ENCODE peak calls at places on chromosomes 3 and 15, in seven cellular contexts. Q is pancreas, V is NT2/D1, W is fibroblast of lung, M is GM23248, H is IMR-90, F is heart left ventricle. K is an unnamed sample. For H3K36me3, the result is how much of the 10 kb centered on the place peaks cover.

GRCh38 chr15:60932051-60932915 is 296.8 kb downstream of the RORA start:
- DNase-seq in Q (no peak), V (no peak), H (peak), F (no peak), M (peak), W (peak), K (no peak)

GRCh38 chr3:98482717-98483482 is 14.6 kb upstream of the OR5K2 start:
- DNase-seq in H (no peak), M (no peak), F (no peak), V (no peak), Q (no peak), W (no peak), K (no peak)

GRCh38 chr3:97932387-97932801 is 39.8 kb downstream of the RIOX2 start:
- DNase-seq in Q (no peak), W (no peak), H (no peak), V (no peak), M (no peak), F (no peak), K (peak)

GRCh38 chr15:73700041-73700842 is 16.1 kb downstream of the CD276 start:
- DNase-seq in W (peak), F (peak), M (peak), Q (peak), V (peak), H (peak), K (peak)

GRCh38 chr3:67875338-67875737 is 220.9 kb upstream of the SUCLG2 start:
- DNase-seq in Q (peak), M (no peak), V (no peak), F (no peak), W (no peak), H (peak), K (no peak)

GRCh38 chr15:47998523-47999113 is 122.2 kb upstream of the SLC24A5 start:
- DNase-seq in H (no peak), W (no peak), M (no peak), V (no peak), Q (no peak), F (no peak), K (no peak)

GRCh38 chr3:188750625-188751024 is 421.1 kb upstream of the TPRG1 start:
- DNase-seq in Q (no peak), V (no peak), W (no peak), H (no peak), F (no peak), M (no peak), K (no peak)

GRCh38 chr3:35664460-35664919 is 25.2 kb downstream of the ARPP21 start:
- DNase-seq in V (no peak), F (peak), Q (peak), W (peak), H (peak), M (peak), K (peak)

GRCh38 chr3:14718539-14718938 is 43.6 kb downstream of the C3orf20 start:
- DNase-seq in Q (no peak), F (no peak), W (no peak), V (no peak), M (no peak), H (no peak), K (no peak)

GRCh38 chr3:158792709-158793108 is 9.1 kb upstream of the MFSD1 start:
- DNase-seq in V (no peak), W (peak), M (peak), H (peak), F (no peak), Q (no peak), K (peak)

GRCh38 chr15:36617529-36618196 is 38.2 kb downstream of the CDIN1 start:
- DNase-seq in F (no peak), V (no peak), Q (no peak), H (no peak), W (no peak), M (no peak), K (no peak)

GRCh38 chr3:128107809-128108208 is 15.8 kb downstream of the RUVBL1 start:
- DNase-seq in H (peak), Q (no peak), F (no peak), W (peak), M (no peak), V (no peak), K (no peak)

GRCh38 chr15:42138411-42138810 is 18.0 kb downstream of the PLA2G4F start:
- DNase-seq in W (no peak), Q (no peak), H (no peak), F (no peak), V (no peak), M (no peak), K (no peak)

GRCh38 chr3:31713820-31714511 is 181.2 kb downstream of the STT3B start:
- DNase-seq in Q (no peak), M (no peak), V (no peak), H (no peak), W (no peak), F (no peak), K (no peak)

GRCh38 chr3:106114220-106114619 is 245.4 kb upstream of the CBLB start:
- DNase-seq in W (peak), F (no peak), Q (no peak), M (no peak), H (peak), V (no peak), K (peak)

GRCh38 chr3:21718943-21719591 is 31.9 kb downstream of the ZNF385D start:
- DNase-seq in W (peak), M (no peak), V (no peak), F (no peak), H (no peak), Q (no peak), K (no peak)

GRCh38 chr3:59327324-59327939 is 277.6 kb upstream of the CFAP20DC start:
- DNase-seq in W (peak), H (peak), M (peak), V (no peak), Q (no peak), F (no peak), K (peak)

GRCh38 chr3:67737911-67738865 is 83.8 kb upstream of the SUCLG2 start:
- DNase-seq in M (no peak), Q (no peak), W (no peak), V (no peak), H (no peak), F (no peak), K (no peak)

GRCh38 chr3:128800241-128801187 is 74.5 kb downstream of the RAB7A start:
- DNase-seq in V (no peak), F (no peak), H (no peak), Q (no peak), W (no peak), M (no peak), K (no peak)

GRCh38 chr3:9147215-9147895 is 102.1 kb downstream of the SRGAP3 start:
- DNase-seq in Q (no peak), V (no peak), H (no peak), W (peak), F (no peak), M (peak), K (no peak)

GRCh38 chr3:197298858-197299854 is 744 bp upstream of the DLG1 start:
- DNase-seq in M (peak), Q (peak), F (peak), V (no peak), H (no peak), W (peak), K (no peak)

GRCh38 chr3:55746808-55747413 is 259.8 kb upstream of the WNT5A start:
- DNase-seq in M (peak), V (no peak), W (no peak), Q (no peak), F (no peak), H (peak), K (no peak)

GRCh38 chr3:66037986-66038369 is 740 bp downstream of the MAGI1 start:
- DNase-seq in F (peak), V (no peak), W (peak), M (peak), Q (peak), H (no peak), K (no peak)

GRCh38 chr15:67820147-67820991 is 4.9 kb upstream of the SKOR1 start:
- DNase-seq in M (no peak), W (no peak), H (no peak), Q (no peak), F (no peak), V (no peak), K (no peak)

GRCh38 chr3:188164248-188164687 is 10.3 kb downstream of the LPP start:
- DNase-seq in Q (peak), M (no peak), V (no peak), F (no peak), W (no peak), H (no peak), K (no peak)

GRCh38 chr3:59326246-59327024 is 276.6 kb upstream of the CFAP20DC start:
- DNase-seq in W (no peak), Q (no peak), F (no peak), H (no peak), M (peak), V (no peak), K (no peak)

GRCh38 chr3:124597273-124597672 is 133.0 kb upstream of the UMPS start:
- DNase-seq in W (no peak), V (no peak), M (no peak), Q (no peak), H (no peak), F (no peak), K (no peak)

GRCh38 chr3:61573441-61573840 is 12.1 kb downstream of the PTPRG start:
- DNase-seq in V (no peak), H (no peak), M (peak), W (peak), Q (no peak), F (no peak), K (no peak)

GRCh38 chr3:120094776-120095225 is 554 bp upstream of the GSK3B start:
- DNase-seq in M (peak), Q (peak), W (peak), H (peak), V (peak), F (peak), K (peak)

GRCh38 chr15:91970142-91970541 is 116.6 kb downstream of the SLCO3A1 start:
- DNase-seq in F (peak), Q (no peak), W (peak), M (peak), H (peak), V (no peak), K (no peak)

GRCh38 chr3:171690291-171690690 is 120.0 kb downstream of the PLD1 start:
- DNase-seq in W (no peak), V (no peak), Q (no peak), H (no peak), F (no peak), M (no peak), K (no peak)

GRCh38 chr3:11976976-11977375 is 27.2 kb upstream of the SYN2 start:
- DNase-seq in H (no peak), V (no peak), Q (no peak), W (no peak), M (no peak), F (no peak), K (no peak)

GRCh38 chr3:191030491-191030890 is 168.0 kb upstream of the GMNC start:
- DNase-seq in W (no peak), M (no peak), F (no peak), Q (no peak), V (no peak), H (no peak), K (no peak)

GRCh38 chr15:90869601-90870353 is 1.4 kb downstream of the FURIN start:
- DNase-seq in W (peak), Q (no peak), V (peak), M (peak), F (peak), H (peak), K (peak)
- H3K4me3 ChIP-seq in W (no peak), Q (peak), V (no peak), M (peak), F (no peak), H (no peak), K (no peak)

GRCh38 chr3:44643024-44643423 is 5.5 kb upstream of the ZNF35 start:
- DNase-seq in W (no peak), Q (no peak), M (no peak), F (no peak), V (no peak), H (no peak), K (no peak)

GRCh38 chr3:44647771-44648170 is 761 bp upstream of the ZNF35 start:
- DNase-seq in V (no peak), M (no peak), F (no peak), H (no peak), W (no peak), Q (no peak), K (no peak)

GRCh38 chr3:44642337-44642736 is 6.2 kb upstream of the ZNF35 start:
- DNase-seq in H (no peak), M (no peak), W (no peak), Q (no peak), F (no peak), V (no peak), K (no peak)
- H3K36me3 ChIP-seq in H (under half), M (half or more), W (under half), Q (under half), F (under half), V (half or more), K (under half)

DNA sequence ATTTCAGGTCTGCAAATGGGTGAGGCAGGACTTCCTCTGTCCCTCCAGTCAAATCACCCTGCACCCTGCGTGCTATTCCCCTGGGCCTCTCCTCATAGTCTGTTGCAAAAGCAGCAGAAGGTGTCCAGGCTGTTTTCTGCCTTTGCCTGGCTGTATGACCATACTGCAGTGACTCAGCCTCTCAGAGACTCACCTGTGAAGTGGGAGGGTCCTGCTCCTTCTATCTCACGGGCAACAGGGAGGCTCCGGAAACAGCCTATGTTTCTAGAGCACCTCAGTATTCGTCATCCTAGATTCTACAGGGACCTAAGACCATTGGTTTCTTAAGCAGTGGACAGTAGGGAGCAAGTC is 216.4 kb downstream of the TLE3 start:
- DNase-seq in Q (no peak), W (no peak), F (no peak), M (no peak), V (no peak), H (no peak), K (no peak)
- H3K4me3 ChIP-seq in Q (no peak), W (no peak), F (no peak), M (no peak), V (no peak), H (no peak), K (no peak)

GRCh38 chr3:194642769-194643168 is 9.6 kb upstream of the TMEM44 start:
- DNase-seq in W (no peak), F (no peak), V (no peak), H (no peak), M (no peak), Q (no peak), K (no peak)
- H3K36me3 ChIP-seq in W (under half), F (under half), V (half or more), H (under half), M (under half), Q (under half), K (under half)

GRCh38 chr15:40080847-40081246 is 27.8 kb downstream of the BMF start:
- DNase-seq in M (peak), Q (no peak), V (no peak), H (no peak), W (no peak), F (no peak), K (no peak)
- H3K4me3 ChIP-seq in M (no peak), Q (peak), V (no peak), H (no peak), W (no peak), F (no peak), K (no peak)

DNA sequence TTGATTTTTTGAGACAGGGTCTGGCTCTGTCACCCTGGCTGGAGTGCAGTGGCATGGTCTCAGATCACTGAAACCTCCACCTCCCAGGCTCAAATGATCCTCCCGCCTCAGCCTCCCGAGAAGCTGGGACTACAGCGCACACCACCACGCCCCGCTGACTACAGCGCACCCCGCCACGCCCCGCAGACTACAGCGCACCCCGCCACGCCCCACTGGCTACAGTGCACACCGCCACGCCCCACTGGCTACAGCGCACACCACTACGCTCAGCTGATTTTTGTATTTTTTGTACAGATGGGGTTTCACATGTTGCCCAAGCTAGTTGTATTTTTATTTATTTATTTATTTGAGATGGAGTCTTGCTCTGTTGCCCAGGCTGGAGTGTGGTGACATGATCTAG is 35.6 kb downstream of the SLC51A start:
- DNase-seq in H (no peak), W (no peak), M (no peak), V (no peak), Q (no peak), F (no peak), K (no peak)
- H3K36me3 ChIP-seq in H (under half), W (under half), M (under half), V (half or more), Q (under half), F (under half), K (under half)

DNA sequence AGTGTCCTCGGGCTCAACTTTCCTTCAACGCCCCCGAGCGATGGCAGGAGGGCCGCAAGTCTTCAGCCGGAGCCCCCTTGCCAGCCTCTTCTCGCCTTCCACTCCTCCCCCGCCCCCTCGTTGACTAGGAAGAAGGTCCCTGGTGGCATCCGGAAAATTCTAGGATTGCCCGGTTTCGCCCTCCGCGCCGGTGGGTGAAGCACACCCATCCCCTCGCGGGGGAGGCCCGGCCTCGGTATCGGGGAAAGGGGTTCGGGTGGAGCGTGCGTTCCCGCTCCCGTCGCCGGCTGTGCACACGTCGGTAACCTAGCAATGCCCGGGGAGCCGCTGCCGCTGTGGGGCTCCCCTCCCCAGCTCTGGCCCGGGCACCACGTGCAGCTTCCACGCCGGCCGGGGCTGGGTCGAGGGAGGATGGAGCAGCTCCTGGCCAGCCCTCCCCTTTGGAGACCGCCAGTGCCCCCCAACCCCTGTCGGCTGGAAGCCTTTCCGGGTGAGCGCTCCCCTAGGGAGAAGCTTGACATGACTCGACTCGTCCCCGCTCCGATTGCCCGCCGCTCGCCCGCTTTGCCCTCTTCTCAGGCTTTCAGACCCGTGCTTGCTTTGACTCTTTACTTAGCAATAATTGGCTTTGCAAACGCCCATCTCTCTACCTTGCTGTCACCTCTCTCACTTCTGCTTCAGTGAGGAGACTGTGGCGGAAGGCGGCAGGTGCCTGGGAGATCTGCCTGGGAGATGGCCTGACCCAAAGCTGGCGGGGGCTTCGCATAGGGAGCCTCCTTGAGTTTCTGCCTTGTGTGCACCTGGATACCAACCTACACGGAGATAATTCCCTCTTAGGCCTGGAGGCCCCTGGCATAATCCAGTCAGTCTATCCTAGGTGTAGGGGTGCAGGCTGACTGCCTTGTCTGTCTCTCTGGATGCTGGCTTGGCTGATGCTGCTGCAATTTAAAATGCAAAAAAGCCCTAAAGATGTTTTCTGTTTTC is 1.4 kb downstream of the CACNA1D start:
- DNase-seq in F (no peak), Q (no peak), V (no peak), H (no peak), W (no peak), M (no peak), K (no peak)
- H3K4me3 ChIP-seq in F (no peak), Q (peak), V (peak), H (no peak), W (peak), M (peak), K (peak)

GRCh38 chr15:62752687-62753517 is 289.6 kb upstream of the TPM1 start:
- DNase-seq in F (no peak), V (no peak), H (peak), M (peak), Q (no peak), W (peak), K (peak)

GRCh38 chr15:62750471-62750870 is 292.1 kb upstream of the TPM1 start:
- DNase-seq in H (no peak), V (no peak), Q (no peak), M (no peak), W (no peak), F (no peak), K (no peak)

GRCh38 chr15:62756995-62757360 is 285.6 kb upstream of the TPM1 start:
- DNase-seq in Q (no peak), V (no peak), F (no peak), M (no peak), H (no peak), W (no peak), K (no peak)

GRCh38 chr15:62756326-62756994 is 286.1 kb upstream of the TPM1 start:
- DNase-seq in V (no peak), F (no peak), H (no peak), M (no peak), Q (no peak), W (no peak), K (no peak)

DNA sequence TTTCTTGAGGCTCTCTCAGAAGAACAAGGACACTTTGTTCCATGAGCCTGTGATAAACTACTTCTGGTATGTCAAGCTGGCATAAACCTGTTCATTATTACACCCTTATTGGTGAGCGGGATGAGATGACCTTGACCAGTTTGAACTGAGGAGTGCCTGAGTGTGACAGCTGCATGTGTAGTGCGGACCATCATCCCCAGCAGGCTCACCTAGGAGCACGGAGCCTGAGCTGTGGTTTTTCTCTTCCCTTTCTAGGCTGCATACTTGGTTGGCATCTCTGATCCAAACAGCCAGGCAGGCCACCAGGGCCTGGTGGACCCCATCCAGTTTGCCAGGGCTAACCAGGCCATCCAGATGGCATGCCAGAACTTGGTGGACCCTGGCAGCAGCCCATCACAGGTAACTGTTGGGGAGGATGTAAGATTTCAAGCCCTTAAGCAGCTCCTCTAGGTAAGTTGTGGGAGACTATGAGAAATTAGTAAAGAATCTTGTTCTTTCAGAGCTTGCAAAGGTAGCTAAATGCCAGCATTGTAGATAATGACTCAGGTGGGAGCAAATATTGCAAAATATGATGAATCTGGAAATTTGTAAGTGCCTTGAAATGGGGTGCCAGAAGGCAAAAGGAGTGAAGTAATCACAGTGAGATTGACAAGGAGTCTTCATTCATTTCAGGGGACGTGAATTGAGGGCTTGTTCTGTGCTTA is 288.9 kb upstream of the TPM1 start:
- DNase-seq in F (no peak), M (no peak), W (no peak), V (no peak), Q (no peak), H (no peak), K (no peak)
- H3K36me3 ChIP-seq in F (under half), M (under half), W (under half), V (under half), Q (under half), H (under half), K (under half)

K was measured in brain microvascular endothelial cell.